ENCODE peak calls at places on chromosomes 11 and 22, in seven cellular contexts. Q is HepG2; U is hepatocyte; V is CD8-positive, alpha-beta T cell; W is lower lobe of right lung; L is foreskin keratinocyte; N is tibial artery. P is an unnamed sample.

GRCh38 chr11:69311767-69312385 is 17.9 kb downstream of the MYEOV start:
- DNase-seq in W (no peak), Q (no peak), U (peak; percentile 44), V (peak; percentile 25), L (no peak), N (peak; percentile 45), P (no peak)

GRCh38 chr22:23219787-23220484 is 39.6 kb downstream of the BCR start:
- DNase-seq in L (no peak), N (peak; percentile 79), Q (no peak), W (peak; percentile 69), V (peak; percentile 19), U (peak; percentile 54), P (no peak)

GRCh38 chr22:37778370-37779009 is 29.2 kb upstream of the GCAT start:
- DNase-seq in U (no peak), Q (no peak), L (no peak), W (no peak), V (no peak), N (no peak), P (no peak)

GRCh38 chr11:69727266-69727665 is 23.4 kb upstream of the FGF19 start:
- DNase-seq in N (no peak), L (no peak), V (no peak), W (no peak), U (no peak), Q (no peak), P (no peak)

GRCh38 chr11:36306888-36307287 is 10.8 kb downstream of the PRR5L start:
- DNase-seq in L (no peak), Q (peak; percentile 36), N (no peak), U (peak; percentile 68), V (no peak), W (no peak), P (peak; percentile 35)

GRCh38 chr11:2904153-2905052 is 18.8 kb upstream of the CDKN1C start:
- DNase-seq in W (no peak), U (peak; percentile 41), N (no peak), L (no peak), Q (no peak), V (no peak), P (no peak)

GRCh38 chr11:101721270-101721669 is 137.5 kb upstream of the TRPC6 start:
- DNase-seq in Q (no peak), N (no peak), W (no peak), V (no peak), U (no peak), L (peak; percentile 90), P (no peak)

GRCh38 chr11:112129656-112130055 is 34.2 kb downstream of the IL18 start:
- DNase-seq in V (no peak), L (no peak), U (no peak), Q (no peak), W (no peak), N (no peak), P (no peak)

GRCh38 chr22:46056169-46057041 is 79.4 kb upstream of the WNT7B start:
- DNase-seq in N (peak; percentile 76), U (no peak), Q (no peak), W (peak; percentile 54), V (no peak), L (no peak), P (peak; percentile 9)

GRCh38 chr11:124535552-124536232 is 7.8 kb downstream of the OR8B12 start:
- DNase-seq in Q (no peak), V (no peak), W (no peak), U (peak; percentile 24), L (no peak), N (no peak), P (no peak)

GRCh38 chr11:17978553-17979287 is 34.1 kb downstream of the SERGEF start:
- DNase-seq in U (peak; percentile 75), W (no peak), N (no peak), L (no peak), Q (peak; percentile 59), V (no peak), P (peak; percentile 69)

GRCh38 chr22:20431520-20432237 is 5.9 kb downstream of the SCARF2 start:
- DNase-seq in N (peak; percentile 65), L (no peak), Q (no peak), W (peak; percentile 51), U (peak; percentile 7), V (no peak), P (no peak)

GRCh38 chr11:32400196-32400595 is 35.1 kb downstream of the WT1 start:
- DNase-seq in U (peak; percentile 43), L (peak; percentile 28), Q (no peak), W (no peak), N (no peak), V (no peak), P (peak; percentile 72)

GRCh38 chr11:36508743-36509142 is 1.3 kb downstream of the TRAF6 start:
- DNase-seq in V (no peak), L (no peak), N (no peak), W (no peak), Q (no peak), U (no peak), P (no peak)

GRCh38 chr11:62546244-62546936 is at the start of gene AHNAK:
- DNase-seq in N (peak; percentile 94), V (peak; percentile 57), W (peak; percentile 90), Q (no peak), U (peak; percentile 92), L (no peak), P (peak; percentile 90)

GRCh38 chr22:41657709-41658108 is 31.0 kb downstream of the SNU13 start:
- DNase-seq in N (peak; percentile 37), Q (no peak), V (no peak), U (no peak), L (no peak), W (no peak), P (no peak)
- TF ChIP-seq CTCF in N (no peak), Q (no peak), V (no peak), U (no peak), L (no peak), W (no peak), P (no peak)

GRCh38 chr11:26947904-26948639 is 45.8 kb upstream of the FIBIN start:
- DNase-seq in N (no peak), W (no peak), L (no peak), V (no peak), Q (no peak), U (no peak), P (no peak)

GRCh38 chr11:26948881-26949280 is 45.0 kb upstream of the FIBIN start:
- DNase-seq in L (no peak), Q (no peak), W (no peak), V (no peak), U (no peak), N (no peak), P (no peak)

GRCh38 chr11:26944866-26945664 is 48.8 kb upstream of the FIBIN start:
- DNase-seq in L (no peak), Q (no peak), N (no peak), V (no peak), W (no peak), U (no peak), P (no peak)

GRCh38 chr11:26947379-26947844 is 46.5 kb upstream of the FIBIN start:
- DNase-seq in Q (no peak), U (peak; percentile 63), V (no peak), W (no peak), N (peak; percentile 77), L (peak; percentile 53), P (no peak)

GRCh38 chr11:26946209-26946828 is 47.6 kb upstream of the FIBIN start:
- DNase-seq in N (no peak), Q (no peak), L (no peak), W (no peak), V (no peak), U (no peak), P (no peak)
- H3K4me1 ChIP-seq in N (peaks cover 46% of the 10 kb centered on the region), Q (no peaks in the 10 kb centered on the region), L (peaks cover 14% of the 10 kb centered on the region), W (peaks cover 18% of the 10 kb centered on the region), V (no peaks in the 10 kb centered on the region), U (peaks cover 5% of the 10 kb centered on the region), P (no peaks in the 10 kb centered on the region)

DNA sequence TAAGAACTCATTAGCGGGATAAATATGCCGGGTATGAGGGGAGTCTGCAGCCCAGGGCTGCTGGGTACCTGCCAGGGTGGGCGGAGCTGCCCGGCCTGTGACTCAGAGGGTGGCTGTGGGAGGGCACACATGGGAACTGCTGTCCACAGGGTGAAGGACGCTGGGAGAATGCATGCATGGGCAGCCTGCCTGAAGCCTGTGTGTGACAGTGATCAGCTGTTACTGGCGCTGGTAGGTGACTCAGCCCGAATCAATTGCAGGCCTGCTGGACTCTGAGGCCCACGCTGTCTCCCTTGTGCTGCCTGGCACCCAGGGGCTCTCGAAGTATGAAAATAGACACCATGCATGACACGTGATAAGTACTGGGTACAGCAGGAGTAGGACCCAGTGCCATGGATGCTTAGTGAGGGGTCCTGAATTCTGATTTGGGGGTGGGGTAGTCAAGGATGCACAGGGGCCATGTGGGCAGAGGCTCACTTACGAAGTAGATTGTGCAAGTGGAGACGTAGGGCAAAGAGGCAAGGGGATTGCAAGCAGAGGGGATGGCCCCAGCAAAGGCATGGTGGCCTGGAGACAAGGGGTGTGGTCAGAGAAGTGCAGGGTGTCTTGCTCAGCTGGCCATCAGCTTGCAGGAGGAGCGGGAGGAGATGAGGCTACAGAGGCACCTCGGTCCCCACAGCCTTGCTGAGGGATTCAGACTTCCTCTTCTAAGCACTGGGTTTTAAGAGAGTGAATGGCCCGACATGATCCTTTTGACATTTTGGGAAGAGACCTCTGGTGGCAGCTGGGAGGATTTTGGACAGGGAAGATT is 36.5 kb downstream of the GRIK4 start:
- DNase-seq in U (peak; percentile 90), V (no peak), Q (peak; percentile 91), N (peak; percentile 95), W (peak; percentile 70), L (no peak), P (no peak)
- TF ChIP-seq CTCF in U (no peak), V (no peak), Q (peak; percentile 3), N (no peak), W (no peak), L (peak; percentile 9), P (peak; percentile 42)

GRCh38 chr22:42612336-42612735 is 2.3 kb downstream of the POLDIP3 start:
- DNase-seq in Q (no peak), V (no peak), L (no peak), U (no peak), W (no peak), N (no peak), P (no peak)

GRCh38 chr22:42613869-42614268 is 814 bp downstream of the POLDIP3 start:
- DNase-seq in L (no peak), Q (no peak), W (no peak), U (no peak), V (no peak), N (no peak), P (no peak)

GRCh38 chr22:42617155-42617983 is 2.7 kb upstream of the POLDIP3 start:
- DNase-seq in L (no peak), W (no peak), U (no peak), V (no peak), N (no peak), Q (no peak), P (no peak)

GRCh38 chr22:42615092-42615859 is 593 bp upstream of the POLDIP3 start:
- DNase-seq in V (peak; percentile 72), Q (peak; percentile 96), N (peak; percentile 90), L (peak; percentile 98), W (peak; percentile 85), U (peak; percentile 95), P (peak; percentile 95)

DNA sequence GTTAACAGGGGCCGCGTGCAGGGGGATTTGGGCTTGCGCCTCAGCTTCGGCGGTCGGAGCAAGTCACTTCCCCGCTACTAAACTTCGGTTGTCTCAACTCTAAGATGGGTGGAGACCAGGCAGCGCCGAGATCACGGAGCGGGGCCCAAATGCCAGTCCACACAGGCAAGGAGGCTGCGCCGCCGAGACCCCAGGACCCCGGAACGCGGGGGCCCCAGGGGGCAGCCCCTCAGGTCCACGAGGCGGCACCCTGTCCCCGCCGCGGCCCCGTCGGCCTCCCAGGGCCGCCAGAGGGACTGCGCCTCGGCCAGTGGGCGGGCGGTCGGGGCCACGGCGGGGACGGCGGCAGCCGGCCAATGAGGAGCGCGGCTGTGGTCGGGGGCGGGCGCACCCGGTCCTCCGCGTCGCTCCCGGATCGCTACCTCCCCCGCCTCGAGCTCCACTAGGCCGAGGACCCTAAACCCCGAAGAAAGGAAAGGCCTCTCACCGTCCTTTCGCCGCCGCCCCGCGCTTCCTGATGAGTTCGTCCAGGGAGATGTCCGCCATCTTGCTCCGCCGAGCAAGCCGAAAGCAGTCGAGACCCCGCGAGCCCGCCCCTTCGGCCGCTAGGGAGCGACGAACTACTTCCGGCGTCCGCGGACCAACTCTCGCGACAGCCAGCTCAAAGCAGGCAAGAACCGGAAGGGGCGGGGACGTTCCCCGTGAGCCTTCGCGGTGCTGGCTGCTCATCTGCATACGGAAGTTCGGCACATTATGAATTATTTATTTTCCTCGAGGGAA is at the start of gene POLDIP3:
- DNase-seq in U (peak; percentile 100), L (peak; percentile 85), Q (peak; percentile 93), N (peak; percentile 99), W (peak; percentile 99), V (peak; percentile 98), P (peak; percentile 98)
- H3K4me1 ChIP-seq in U (peaks cover 24% of the 10 kb centered on the region), L (peaks cover 8% of the 10 kb centered on the region), Q (peaks cover 56% of the 10 kb centered on the region), N (peaks cover 58% of the 10 kb centered on the region), W (peaks cover 66% of the 10 kb centered on the region), V (peaks cover 50% of the 10 kb centered on the region), P (peaks cover 5% of the 10 kb centered on the region)

P was measured in Caco-2.